ENCODE peak calls at places on chromosome 7, in nine cellular contexts. G, L, R, K, X, M, J, T and U are unnamed samples.
A peak's percentile ranks its signal among the peaks of the same experiment; 100 is the strongest.

GRCh38 chr7:76364198-76364584 is 5.4 kb upstream of the YWHAG start:
- DNase-seq in R (no peak), L (no peak), X (no peak), J (peak; percentile 91), M (peak; percentile 42), G (peak; percentile 69), T (no peak), K (no peak), U (peak; percentile 1)

GRCh38 chr7:155459133-155459866 is 1.4 kb downstream of the EN2 start:
- DNase-seq in L (no peak), J (no peak), X (no peak), G (no peak), T (no peak), M (no peak), R (no peak), K (no peak), U (no peak)

GRCh38 chr7:82534687-82535086 is 91.1 kb upstream of the CACNA2D1 start:
- DNase-seq in L (no peak), M (no peak), R (no peak), G (peak; percentile 36), J (peak; percentile 25), K (no peak), X (no peak), T (no peak), U (no peak)

GRCh38 chr7:84271550-84271949 is 77.0 kb upstream of the SEMA3A start:
- DNase-seq in T (no peak), M (no peak), L (no peak), J (no peak), X (no peak), G (no peak), K (no peak), R (no peak), U (peak; percentile 35)

GRCh38 chr7:44969701-44970494 is 8.9 kb downstream of the MYO1G start:
- DNase-seq in G (no peak), L (no peak), X (no peak), R (no peak), J (no peak), M (no peak), K (no peak), T (no peak), U (no peak)

GRCh38 chr7:106657085-106657991 is 3.6 kb downstream of the CCDC71L start:
- DNase-seq in K (no peak), X (no peak), J (peak; percentile 14), R (no peak), L (no peak), T (no peak), M (no peak), G (no peak), U (no peak)

GRCh38 chr7:123208793-123209192 is 9.0 kb upstream of the SLC13A1 start:
- DNase-seq in X (no peak), L (peak; percentile 14), M (no peak), K (no peak), R (no peak), G (peak; percentile 6), T (no peak), J (no peak), U (no peak)

GRCh38 chr7:52794621-52795020 is 240.8 kb upstream of the POM121L12 start:
- DNase-seq in L (no peak), K (no peak), R (no peak), X (no peak), T (no peak), G (no peak), M (no peak), J (no peak), U (no peak)

GRCh38 chr7:158120313-158120712 is 467.3 kb downstream of the PTPRN2 start:
- DNase-seq in X (no peak), R (no peak), M (no peak), G (no peak), T (no peak), L (no peak), K (no peak), J (no peak), U (no peak)

GRCh38 chr7:140390466-140391190 is 7.7 kb downstream of the SLC37A3 start:
- DNase-seq in R (no peak), T (no peak), X (no peak), J (no peak), K (no peak), G (no peak), M (no peak), L (no peak), U (no peak)

GRCh38 chr7:70569335-70569819 is 562.6 kb upstream of the GALNT17 start:
- DNase-seq in T (no peak), G (no peak), R (no peak), J (no peak), L (no peak), M (no peak), X (no peak), K (no peak), U (no peak)

GRCh38 chr7:55440040-55440690 is 75.0 kb downstream of the LANCL2 start:
- DNase-seq in M (no peak), J (no peak), L (no peak), X (no peak), R (no peak), T (no peak), K (no peak), G (no peak), U (no peak)

GRCh38 chr7:27071622-27072390 is 24.0 kb downstream of the HOXA1 start:
- DNase-seq in L (no peak), M (no peak), K (no peak), T (no peak), X (no peak), G (no peak), J (no peak), R (no peak), U (no peak)

GRCh38 chr7:31251441-31251840 is 89.1 kb downstream of the NEUROD6 start:
- DNase-seq in J (no peak), L (peak; percentile 33), G (no peak), R (no peak), M (no peak), T (no peak), K (no peak), X (no peak), U (no peak)

GRCh38 chr7:44387427-44387826 is 62.0 kb upstream of the CAMK2B start:
- DNase-seq in L (no peak), G (no peak), T (no peak), M (no peak), K (no peak), J (no peak), X (no peak), R (no peak), U (no peak)

GRCh38 chr7:115136796-115137443 is 215.0 kb downstream of the MDFIC start:
- DNase-seq in G (no peak), M (no peak), R (no peak), J (no peak), L (no peak), T (no peak), X (no peak), K (no peak), U (no peak)

GRCh38 chr7:113159746-113160339 is 41.5 kb upstream of the SMIM30 start:
- DNase-seq in T (no peak), R (no peak), K (no peak), G (peak; percentile 23), M (peak; percentile 13), L (peak; percentile 71), J (peak; percentile 59), X (no peak), U (no peak)

GRCh38 chr7:6165521-6166325 is 106.7 kb downstream of the CYTH3 start:
- DNase-seq in J (no peak), K (no peak), X (no peak), G (no peak), L (peak; percentile 13), M (no peak), T (no peak), R (no peak), U (no peak)

GRCh38 chr7:148204639-148205292 is 385.8 kb upstream of the C7orf33 start:
- DNase-seq in M (no peak), J (no peak), X (no peak), G (no peak), T (no peak), R (no peak), L (no peak), K (no peak), U (no peak)

GRCh38 chr7:77338883-77339629 is 77.1 kb downstream of the GSAP start:
- DNase-seq in X (no peak), R (no peak), L (no peak), K (no peak), T (no peak), G (peak; percentile 15), M (no peak), J (no peak), U (no peak)

GRCh38 chr7:158911145-158911544 is 54.8 kb downstream of the DYNC2I1 start:
- DNase-seq in X (no peak), J (no peak), R (no peak), K (no peak), L (no peak), G (no peak), T (no peak), M (no peak), U (no peak)

GRCh38 chr7:97006146-97006950 is 995 bp downstream of the DLX6 start:
- DNase-seq in J (no peak), G (peak; percentile 56), M (no peak), R (no peak), L (no peak), K (no peak), X (peak; percentile 26), T (no peak), U (no peak)

GRCh38 chr7:39637963-39638485 is 14.7 kb downstream of the RALA start:
- DNase-seq in K (no peak), L (no peak), T (no peak), G (no peak), X (no peak), R (no peak), J (no peak), M (no peak), U (no peak)

GRCh38 chr7:151255390-151255789 is 6.9 kb upstream of the SMARCD3 start:
- DNase-seq in L (no peak), J (no peak), K (no peak), R (no peak), M (no peak), G (no peak), X (no peak), T (no peak), U (no peak)

GRCh38 chr7:49422564-49422963 is 350.9 kb upstream of the VWC2 start:
- DNase-seq in X (no peak), K (no peak), G (no peak), R (no peak), J (no peak), M (no peak), L (no peak), T (no peak), U (no peak)

GRCh38 chr7:16114633-16115032 is 306.7 kb downstream of the CRPPA start:
- DNase-seq in L (no peak), T (no peak), J (peak; percentile 56), M (no peak), X (no peak), K (no peak), G (peak; percentile 37), R (no peak), U (no peak)

GRCh38 chr7:30920584-30921539 is 9.2 kb downstream of the AQP1 start:
- DNase-seq in J (peak; percentile 42), X (no peak), L (no peak), K (no peak), M (no peak), T (no peak), G (peak; percentile 27), R (peak; percentile 26), U (no peak)

GRCh38 chr7:122488241-122488640 is 183.7 kb upstream of the FEZF1 start:
- DNase-seq in L (no peak), J (no peak), X (no peak), K (no peak), T (no peak), R (no peak), M (no peak), G (no peak), U (no peak)